ENCODE peak calls at places on chromosome 1, in six cellular contexts. R is NCI-H748 treated with DMSO at 0.1 percent for 48 hours, S is NCI-H2029, J is NT2/D1, A is LHCN-M2, B is GM18507. T is an unnamed sample.

GRCh38 chr1:88897070-88897730 is 5.8 kb upstream of the GTF2B start:
- DNase-seq in A (no peak), R (no peak), J (no peak), S (no peak), B (no peak), T (no peak)

GRCh38 chr1:39729030-39729429 is 9.7 kb upstream of the PPIE start:
- DNase-seq in R (no peak), A (peak; percentile 59), J (no peak), B (no peak), S (no peak), T (no peak)

GRCh38 chr1:206739411-206740076 is 31.0 kb upstream of the IL19 start:
- DNase-seq in J (no peak), B (peak; percentile 71), S (no peak), R (no peak), A (peak; percentile 40), T (peak; percentile 29)

GRCh38 chr1:61348025-61348665 is 265.8 kb downstream of the NFIA start:
- DNase-seq in J (no peak), A (no peak), R (no peak), B (no peak), S (no peak), T (no peak)

GRCh38 chr1:84550826-84551225 is 23.4 kb downstream of the CTBS start:
- DNase-seq in S (no peak), A (peak; percentile 12), R (no peak), B (no peak), J (no peak), T (no peak)

GRCh38 chr1:193700710-193701355 is 514.4 kb upstream of the B3GALT2 start:
- DNase-seq in J (no peak), R (no peak), B (no peak), A (peak; percentile 74), S (no peak), T (peak; percentile 81)

GRCh38 chr1:47624531-47624930 is 186.7 kb downstream of the FOXD2 start:
- DNase-seq in A (no peak), R (no peak), B (no peak), S (peak; percentile 76), J (peak; percentile 30), T (no peak)

GRCh38 chr1:46621930-46622329 is 5.3 kb upstream of the MOB3C start:
- DNase-seq in A (peak; percentile 14), S (no peak), B (no peak), R (no peak), J (no peak), T (no peak)

GRCh38 chr1:70429219-70429618 is 18.2 kb downstream of the CTH start:
- DNase-seq in S (no peak), J (no peak), B (no peak), A (no peak), R (no peak), T (no peak)